ENCODE peak calls at places on chromosomes 4 and X, in nine cellular contexts. M is tibial nerve, O is heart left ventricle, Y is cardiac muscle cell, U is H9, C is neuronal stem cell, J is osteoblast, K is ovary, Q is trophoblast cell. T is an unnamed sample.

GRCh38 chrX:2483398-2483797 is 17.4 kb downstream of the DHRSX start:
- DNase-seq in M (no peak), O (no peak), Y (no peak), U (no peak), C (no peak), J (no peak), K (no peak), Q (no peak), T (no peak)

GRCh38 chrX:136666088-136666487 is 18.1 kb downstream of the CD40LG start:
- DNase-seq in M (no peak), O (no peak), Y (no peak), U (no peak), C (no peak), J (no peak), K (no peak), Q (no peak), T (no peak)

GRCh38 chrX:1170243-1170642 is 42.2 kb downstream of the CRLF2 start:
- DNase-seq in M (no peak), O (no peak), Y (no peak), U (no peak), C (no peak), J (no peak), K (no peak), Q (peak), T (no peak)

GRCh38 chr4:150591904-150592303 is 10.0 kb downstream of the MAB21L2 start:
- DNase-seq in M (no peak), O (no peak), Y (no peak), U (peak), C (no peak), J (no peak), K (no peak), Q (no peak), T (no peak)

GRCh38 chr4:63396269-63396668 is 1013.0 kb downstream of the TECRL start:
- DNase-seq in M (no peak), O (no peak), Y (no peak), U (no peak), C (no peak), J (no peak), K (no peak), Q (no peak), T (no peak)

GRCh38 chr4:183394166-183394951 is 50.1 kb upstream of the CDKN2AIP start:
- DNase-seq in M (no peak), O (no peak), Y (no peak), U (no peak), C (no peak), J (no peak), K (no peak), Q (no peak), T (no peak)

GRCh38 chr4:109730294-109731051 is 603 bp upstream of the PLA2G12A start:
- DNase-seq in M (no peak), O (peak), Y (peak), U (no peak), C (peak), J (peak), K (peak), Q (peak), T (peak)

GRCh38 chr4:3520276-3520675 is 11.9 kb downstream of the LRPAP1 start:
- DNase-seq in M (no peak), O (no peak), Y (no peak), U (no peak), C (no peak), J (no peak), K (peak), Q (no peak), T (no peak)

GRCh38 chr4:150572704-150573504 is 9.0 kb upstream of the MAB21L2 start:
- DNase-seq in M (no peak), O (no peak), Y (peak), U (no peak), C (no peak), J (no peak), K (no peak), Q (no peak), T (no peak)

GRCh38 chr4:42074294-42074693 is 78.2 kb downstream of the BEND4 start:
- DNase-seq in M (no peak), O (no peak), Y (no peak), U (no peak), C (no peak), J (no peak), K (no peak), Q (no peak), T (no peak)

GRCh38 chrX:41688835-41689234 is at the start of gene GPR34:
- DNase-seq in M (no peak), O (no peak), Y (no peak), U (no peak), C (no peak), J (no peak), K (no peak), Q (no peak), T (no peak)

GRCh38 chrX:55801811-55802210 is 84.3 kb downstream of the RRAGB start:
- DNase-seq in M (no peak), O (no peak), Y (no peak), U (no peak), C (no peak), J (no peak), K (no peak), Q (no peak), T (no peak)

GRCh38 chr4:137390707-137391106 is 141.6 kb downstream of the PCDH18 start:
- DNase-seq in M (no peak), O (no peak), Y (no peak), U (no peak), C (no peak), J (no peak), K (no peak), Q (no peak), T (no peak)

GRCh38 chr4:10053635-10054453 is 32.5 kb upstream of the SLC2A9 start:
- DNase-seq in M (no peak), O (no peak), Y (no peak), U (no peak), C (no peak), J (no peak), K (no peak), Q (no peak), T (no peak)

GRCh38 chr4:54687887-54688841 is 30.4 kb downstream of the KIT start:
- DNase-seq in M (no peak), O (no peak), Y (no peak), U (no peak), C (no peak), J (no peak), K (no peak), Q (no peak), T (no peak)

GRCh38 chr4:154124539-154125255 is 335.8 kb upstream of the SFRP2 start:
- DNase-seq in M (no peak), O (no peak), Y (no peak), U (no peak), C (no peak), J (no peak), K (no peak), Q (peak), T (no peak)

GRCh38 chr4:113083346-113083745 is 33.9 kb downstream of the ANK2 start:
- DNase-seq in M (no peak), O (no peak), Y (no peak), U (no peak), C (no peak), J (no peak), K (no peak), Q (no peak), T (no peak)

GRCh38 chr4:182938213-182938645 is 21.0 kb upstream of the DCTD start:
- DNase-seq in M (peak), O (peak), Y (peak), U (peak), C (peak), J (peak), K (peak), Q (peak), T (peak)

GRCh38 chr4:140710784-140711622 is 45.2 kb downstream of the TBC1D9 start:
- DNase-seq in M (no peak), O (no peak), Y (no peak), U (no peak), C (no peak), J (no peak), K (no peak), Q (no peak), T (no peak)

GRCh38 chr4:6300359-6300758 is 30.7 kb downstream of the WFS1 start:
- DNase-seq in M (no peak), O (no peak), Y (no peak), U (no peak), C (no peak), J (no peak), K (peak), Q (no peak), T (no peak)

GRCh38 chrX:110210417-110211139 is 107.3 kb downstream of the AMMECR1 start:
- DNase-seq in M (no peak), O (no peak), Y (no peak), U (no peak), C (no peak), J (no peak), K (no peak), Q (no peak), T (no peak)

GRCh38 chrX:100830547-100830946 is 10.4 kb downstream of the CSTF2 start:
- DNase-seq in M (no peak), O (no peak), Y (no peak), U (no peak), C (no peak), J (no peak), K (no peak), Q (no peak), T (no peak)

GRCh38 chrX:134244043-134244442 is 7.1 kb downstream of the CCDC160 start:
- DNase-seq in M (no peak), O (no peak), Y (no peak), U (no peak), C (no peak), J (no peak), K (no peak), Q (no peak), T (no peak)

GRCh38 chr4:122922877-122923511 is 597 bp upstream of the NUDT6 start:
- DNase-seq in M (peak), O (peak), Y (peak), U (peak), C (peak), J (peak), K (peak), Q (peak), T (peak)

DNA sequence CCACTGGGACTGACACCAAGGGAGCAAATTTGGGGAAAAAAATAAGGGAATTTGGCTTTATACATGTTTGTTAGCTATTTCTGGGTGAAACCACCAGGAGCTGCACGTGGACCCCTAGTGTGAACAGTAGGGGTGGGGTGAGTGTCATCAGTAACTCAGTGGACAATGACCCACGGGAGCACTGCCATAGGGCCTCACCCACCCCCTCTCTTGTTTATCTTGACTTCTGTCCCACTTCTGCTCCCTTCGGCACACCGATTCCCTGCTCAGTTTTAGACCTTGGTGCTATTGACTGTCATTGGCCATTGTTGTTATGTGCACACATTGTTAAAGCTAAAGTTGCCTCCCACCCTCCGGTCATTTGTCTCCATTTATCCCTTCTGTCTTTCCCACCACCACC is 9.0 kb downstream of the ACOX3 start:
- DNase-seq in M (no peak), O (no peak), Y (no peak), U (no peak), C (no peak), J (no peak), K (no peak), Q (no peak), T (no peak)
- H3K27ac ChIP-seq in M (no peak), O (no peak), Y (no peak), U (no peak), C (no peak), J (no peak), K (no peak), Q (no peak), T (no peak)

GRCh38 chr4:155514628-155515027 is 137.9 kb upstream of the MAP9 start:
- DNase-seq in M (no peak), O (no peak), Y (no peak), U (no peak), C (no peak), J (no peak), K (no peak), Q (no peak), T (no peak)
- H3K27ac ChIP-seq in M (no peak), O (peak), Y (no peak), U (no peak), C (no peak), J (no peak), K (no peak), Q (no peak), T (no peak)

GRCh38 chr4:101232074-101232776 is 115.1 kb downstream of the PPP3CA start:
- DNase-seq in M (no peak), O (no peak), Y (no peak), U (no peak), C (no peak), J (peak), K (no peak), Q (peak), T (no peak)
- H3K27ac ChIP-seq in M (no peak), O (no peak), Y (no peak), U (no peak), C (no peak), J (peak), K (no peak), Q (no peak), T (no peak)

GRCh38 chrX:16185725-16186136 is 18.4 kb downstream of the MAGEB17 start:
- DNase-seq in M (no peak), O (no peak), Y (no peak), U (no peak), C (no peak), J (peak), K (no peak), Q (no peak), T (no peak)
- H3K27ac ChIP-seq in M (no peak), O (no peak), Y (no peak), U (peak), C (no peak), J (peak), K (no peak), Q (no peak), T (no peak)

DNA sequence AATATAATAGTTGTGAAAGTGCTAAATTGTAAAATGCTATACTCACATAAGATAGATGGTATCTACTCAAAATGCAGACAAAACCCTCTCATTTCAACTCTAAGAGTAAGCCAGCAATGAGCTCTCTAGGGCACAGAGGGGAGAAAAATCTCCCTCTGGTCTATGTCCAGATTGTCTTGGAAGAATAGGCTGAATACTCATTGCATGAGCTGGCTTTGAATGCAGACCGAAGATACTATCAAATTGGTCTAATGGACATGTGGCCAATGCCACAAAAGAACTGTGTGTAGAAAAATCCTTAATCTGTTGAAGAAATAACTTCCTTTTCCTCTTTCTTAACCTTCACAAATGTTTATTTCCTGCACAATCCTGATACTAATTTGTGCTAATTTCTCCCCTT is 3.5 kb downstream of the ZXDA start:
- DNase-seq in M (no peak), O (no peak), Y (no peak), U (no peak), C (no peak), J (peak), K (no peak), Q (no peak), T (no peak)
- H3K27ac ChIP-seq in M (peak), O (peak), Y (no peak), U (no peak), C (no peak), J (no peak), K (no peak), Q (no peak), T (no peak)

GRCh38 chrX:130009658-130010223 is 27.3 kb downstream of the BCORL1 start:
- DNase-seq in M (no peak), O (no peak), Y (no peak), U (no peak), C (no peak), J (peak), K (no peak), Q (no peak), T (no peak)
- H3K27ac ChIP-seq in M (no peak), O (no peak), Y (no peak), U (no peak), C (no peak), J (no peak), K (no peak), Q (no peak), T (no peak)

T was measured in coronary artery.